ENCODE peak calls at places on chromosome 19, in nine cellular contexts. E is SK-MEL-5, D is fibroblast of pulmonary artery, U is cardiac fibroblast, W is endothelial cell, C is iPS-NIHi11, H is left cardiac atrium, S is cardiac muscle cell, R is neural progenitor cell. L is an unnamed sample.

GRCh38 chr19:2546128-2547032 is 70.5 kb downstream of the GADD45B start:
- DNase-seq in R (peak), U (peak), H (peak), D (no peak), W (no peak), S (peak), E (peak), C (peak), L (peak)

GRCh38 chr19:48696353-48697010 is 711 bp downstream of the FUT2 start:
- DNase-seq in U (no peak), D (no peak), S (no peak), W (peak), C (peak), R (peak), E (no peak), H (no peak), L (no peak)

GRCh38 chr19:1259873-1260748 is 9.0 kb upstream of the CIRBP start:
- DNase-seq in R (peak), U (no peak), S (no peak), E (no peak), H (peak), D (no peak), C (no peak), W (no peak), L (peak)

GRCh38 chr19:17861542-17862402 is 2.1 kb downstream of the RPL18A start:
- DNase-seq in C (no peak), U (no peak), S (no peak), H (no peak), E (no peak), W (no peak), R (no peak), D (no peak), L (no peak)

GRCh38 chr19:18915639-18916038 is 3.5 kb downstream of the COPE start:
- DNase-seq in E (peak), W (peak), H (no peak), S (peak), R (peak), U (peak), C (peak), D (peak), L (peak)

GRCh38 chr19:45059258-45059965 is 16.9 kb downstream of the ZNF296 start:
- DNase-seq in W (peak), R (peak), D (peak), U (peak), H (peak), S (peak), C (peak), E (peak), L (peak)

GRCh38 chr19:45321848-45322247 is 827 bp downstream of the CKM start:
- DNase-seq in E (no peak), D (no peak), U (no peak), R (no peak), C (no peak), H (peak), S (no peak), W (no peak), L (no peak)

GRCh38 chr19:28905996-28906395 is 307.0 kb downstream of the UQCRFS1 start:
- DNase-seq in R (no peak), D (peak), E (no peak), C (no peak), S (peak), H (no peak), U (no peak), W (no peak), L (no peak)

GRCh38 chr19:3849092-3849491 is 19.7 kb downstream of the ZFR2 start:
- DNase-seq in W (peak), D (peak), C (peak), U (no peak), S (no peak), H (no peak), E (no peak), R (peak), L (peak)

GRCh38 chr19:38831142-38831605 is 420 bp downstream of the ECH1 start:
- DNase-seq in W (peak), U (peak), R (peak), E (peak), D (peak), C (peak), H (peak), S (peak), L (peak)

GRCh38 chr19:54462072-54462712 is 1.4 kb downstream of the LENG9 start:
- DNase-seq in C (no peak), U (no peak), H (peak), R (no peak), E (no peak), S (no peak), W (no peak), D (no peak), L (no peak)

GRCh38 chr19:22257381-22257780 is 28.9 kb upstream of the ZNF729 start:
- DNase-seq in C (no peak), W (no peak), R (no peak), E (no peak), D (no peak), U (no peak), S (no peak), H (no peak), L (no peak)

GRCh38 chr19:30722801-30723200 is 350.6 kb downstream of the ZNF536 start:
- DNase-seq in C (no peak), E (no peak), D (no peak), S (no peak), U (no peak), W (no peak), H (no peak), R (no peak), L (peak)

GRCh38 chr19:12163841-12164240 is 945 bp downstream of the ZNF136 start:
- DNase-seq in U (peak), W (no peak), E (peak), H (no peak), R (peak), S (no peak), C (no peak), D (peak), L (no peak)

GRCh38 chr19:54172764-54173699 is at the start of gene TMC4:
- DNase-seq in C (peak), E (no peak), W (no peak), D (no peak), H (no peak), U (peak), R (no peak), S (peak), L (no peak)

GRCh38 chr19:30350995-30351394 is 21.2 kb upstream of the ZNF536 start:
- DNase-seq in U (no peak), S (no peak), R (no peak), H (no peak), E (no peak), C (no peak), D (no peak), W (no peak), L (no peak)

GRCh38 chr19:43540381-43540780 is 7.4 kb downstream of the ZNF575 start:
- DNase-seq in R (no peak), C (no peak), H (no peak), U (no peak), W (no peak), S (no peak), D (no peak), E (no peak), L (no peak)

GRCh38 chr19:1948676-1949075 is 7.7 kb downstream of the CSNK1G2 start:
- DNase-seq in H (no peak), S (no peak), U (no peak), E (no peak), R (no peak), C (no peak), D (no peak), W (no peak), L (no peak)

GRCh38 chr19:48271531-48272151 is 1.8 kb downstream of the ZNF114 start:
- DNase-seq in U (peak), S (peak), H (peak), E (peak), W (peak), C (peak), D (peak), R (peak), L (peak)

GRCh38 chr19:45097776-45098520 is 5.0 kb downstream of the PPP1R37 start:
- DNase-seq in C (peak), R (no peak), U (peak), S (peak), E (peak), H (peak), D (peak), W (no peak), L (no peak)

GRCh38 chr19:55690769-55691545 is 15.9 kb downstream of the EPN1 start:
- DNase-seq in U (no peak), E (no peak), S (no peak), R (no peak), C (no peak), D (no peak), H (peak), W (no peak), L (no peak)

GRCh38 chr19:917323-918151 is at the start of gene KISS1R:
- DNase-seq in W (no peak), U (peak), S (no peak), C (peak), R (peak), H (no peak), D (no peak), E (no peak), L (peak)

GRCh38 chr19:3537438-3538240 is 1.3 kb upstream of the TEKTIP1 start:
- DNase-seq in C (no peak), S (no peak), E (peak), H (no peak), D (no peak), U (no peak), R (no peak), W (no peak), L (no peak)

GRCh38 chr19:5536337-5536894 is 31.3 kb downstream of the TINCR start:
- DNase-seq in E (no peak), S (peak), W (peak), C (peak), U (peak), D (peak), R (peak), H (peak), L (peak)